ENCODE peak calls at places on chromosomes 5 and 9, in seven cellular contexts. One of them, this sample, is unnamed.

GRCh38 chr5:10596886-10597451 is 33.1 kb downstream of the ANKRD33B start:
- DNase-seq in left kidney: no peak
- DNase-seq in activated CD4-positive, alpha-beta T cell treated with anti-CD3 and anti-CD28 coated beads, Interleukin-2, amount 50 U/mL, for 48 hours: no peak
- DNase-seq in hippocampal formation: no peak
- DNase-seq in mucosa of descending colon: no peak
- DNase-seq in stimulated activated CD8-positive, alpha-beta memory T cell treated with anti-CD3 and anti-CD28 coated beads, Interleukin-7, amount 100 ng/mL, for 24 hours: no peak
- DNase-seq in T follicular helper cell: no peak
- DNase-seq in this sample: no peak

GRCh38 chr5:61619777-61620518 is 287.9 kb downstream of the ZSWIM6 start:
- DNase-seq in left kidney: no peak
- DNase-seq in activated CD4-positive, alpha-beta T cell treated with anti-CD3 and anti-CD28 coated beads, Interleukin-2, amount 50 U/mL, for 48 hours: no peak
- DNase-seq in hippocampal formation: no peak
- DNase-seq in mucosa of descending colon: no peak
- DNase-seq in stimulated activated CD8-positive, alpha-beta memory T cell treated with anti-CD3 and anti-CD28 coated beads, Interleukin-7, amount 100 ng/mL, for 24 hours: no peak
- DNase-seq in T follicular helper cell: no peak
- DNase-seq in this sample: peak

GRCh38 chr9:102354041-102354440 is 615.6 kb upstream of the GRIN3A start:
- DNase-seq in left kidney: no peak
- DNase-seq in activated CD4-positive, alpha-beta T cell treated with anti-CD3 and anti-CD28 coated beads, Interleukin-2, amount 50 U/mL, for 48 hours: no peak
- DNase-seq in hippocampal formation: no peak
- DNase-seq in mucosa of descending colon: no peak
- DNase-seq in stimulated activated CD8-positive, alpha-beta memory T cell treated with anti-CD3 and anti-CD28 coated beads, Interleukin-7, amount 100 ng/mL, for 24 hours: no peak
- DNase-seq in T follicular helper cell: no peak
- DNase-seq in this sample: no peak

GRCh38 chr5:77906806-77907205 is 130.7 kb upstream of the TBCA start:
- DNase-seq in left kidney: no peak
- DNase-seq in activated CD4-positive, alpha-beta T cell treated with anti-CD3 and anti-CD28 coated beads, Interleukin-2, amount 50 U/mL, for 48 hours: no peak
- DNase-seq in hippocampal formation: no peak
- DNase-seq in mucosa of descending colon: no peak
- DNase-seq in stimulated activated CD8-positive, alpha-beta memory T cell treated with anti-CD3 and anti-CD28 coated beads, Interleukin-7, amount 100 ng/mL, for 24 hours: no peak
- DNase-seq in T follicular helper cell: no peak
- DNase-seq in this sample: no peak

GRCh38 chr5:126138475-126139005 is 284.7 kb upstream of the GRAMD2B start:
- DNase-seq in left kidney: peak
- DNase-seq in activated CD4-positive, alpha-beta T cell treated with anti-CD3 and anti-CD28 coated beads, Interleukin-2, amount 50 U/mL, for 48 hours: no peak
- DNase-seq in hippocampal formation: no peak
- DNase-seq in mucosa of descending colon: no peak
- DNase-seq in stimulated activated CD8-positive, alpha-beta memory T cell treated with anti-CD3 and anti-CD28 coated beads, Interleukin-7, amount 100 ng/mL, for 24 hours: no peak
- DNase-seq in T follicular helper cell: no peak
- DNase-seq in this sample: no peak

GRCh38 chr9:93952784-93953491 is 2.2 kb downstream of the BARX1 start:
- DNase-seq in left kidney: peak
- DNase-seq in activated CD4-positive, alpha-beta T cell treated with anti-CD3 and anti-CD28 coated beads, Interleukin-2, amount 50 U/mL, for 48 hours: no peak
- DNase-seq in hippocampal formation: no peak
- DNase-seq in mucosa of descending colon: no peak
- DNase-seq in stimulated activated CD8-positive, alpha-beta memory T cell treated with anti-CD3 and anti-CD28 coated beads, Interleukin-7, amount 100 ng/mL, for 24 hours: no peak
- DNase-seq in T follicular helper cell: no peak
- DNase-seq in this sample: no peak

GRCh38 chr5:170254056-170254455 is 21.3 kb downstream of the C5orf58 start:
- DNase-seq in left kidney: no peak
- DNase-seq in activated CD4-positive, alpha-beta T cell treated with anti-CD3 and anti-CD28 coated beads, Interleukin-2, amount 50 U/mL, for 48 hours: peak
- DNase-seq in hippocampal formation: no peak
- DNase-seq in mucosa of descending colon: peak
- DNase-seq in stimulated activated CD8-positive, alpha-beta memory T cell treated with anti-CD3 and anti-CD28 coated beads, Interleukin-7, amount 100 ng/mL, for 24 hours: no peak
- DNase-seq in T follicular helper cell: peak
- DNase-seq in this sample: no peak

GRCh38 chr5:128081111-128081865 is 2.3 kb upstream of the SLC12A2 start:
- DNase-seq in left kidney: peak
- DNase-seq in activated CD4-positive, alpha-beta T cell treated with anti-CD3 and anti-CD28 coated beads, Interleukin-2, amount 50 U/mL, for 48 hours: no peak
- DNase-seq in hippocampal formation: no peak
- DNase-seq in mucosa of descending colon: no peak
- DNase-seq in stimulated activated CD8-positive, alpha-beta memory T cell treated with anti-CD3 and anti-CD28 coated beads, Interleukin-7, amount 100 ng/mL, for 24 hours: no peak
- DNase-seq in T follicular helper cell: no peak
- DNase-seq in this sample: no peak

GRCh38 chr5:80656425-80656824 is 1.6 kb upstream of the DHFR start:
- DNase-seq in left kidney: no peak
- DNase-seq in activated CD4-positive, alpha-beta T cell treated with anti-CD3 and anti-CD28 coated beads, Interleukin-2, amount 50 U/mL, for 48 hours: no peak
- DNase-seq in hippocampal formation: no peak
- DNase-seq in mucosa of descending colon: no peak
- DNase-seq in stimulated activated CD8-positive, alpha-beta memory T cell treated with anti-CD3 and anti-CD28 coated beads, Interleukin-7, amount 100 ng/mL, for 24 hours: no peak
- DNase-seq in T follicular helper cell: no peak
- DNase-seq in this sample: no peak

GRCh38 chr9:137042751-137043727 is 2.9 kb downstream of the NPDC1 start:
- DNase-seq in left kidney: no peak
- DNase-seq in activated CD4-positive, alpha-beta T cell treated with anti-CD3 and anti-CD28 coated beads, Interleukin-2, amount 50 U/mL, for 48 hours: no peak
- DNase-seq in hippocampal formation: no peak
- DNase-seq in mucosa of descending colon: no peak
- DNase-seq in stimulated activated CD8-positive, alpha-beta memory T cell treated with anti-CD3 and anti-CD28 coated beads, Interleukin-7, amount 100 ng/mL, for 24 hours: no peak
- DNase-seq in T follicular helper cell: no peak
- DNase-seq in this sample: no peak

GRCh38 chr5:56490971-56491468 is 257.9 kb upstream of the ANKRD55 start:
- DNase-seq in left kidney: peak
- DNase-seq in activated CD4-positive, alpha-beta T cell treated with anti-CD3 and anti-CD28 coated beads, Interleukin-2, amount 50 U/mL, for 48 hours: peak
- DNase-seq in hippocampal formation: no peak
- DNase-seq in mucosa of descending colon: no peak
- DNase-seq in stimulated activated CD8-positive, alpha-beta memory T cell treated with anti-CD3 and anti-CD28 coated beads, Interleukin-7, amount 100 ng/mL, for 24 hours: no peak
- DNase-seq in T follicular helper cell: no peak
- DNase-seq in this sample: no peak

GRCh38 chr9:120319452-120319851 is 260.5 kb downstream of the CDK5RAP2 start:
- DNase-seq in left kidney: no peak
- DNase-seq in activated CD4-positive, alpha-beta T cell treated with anti-CD3 and anti-CD28 coated beads, Interleukin-2, amount 50 U/mL, for 48 hours: no peak
- DNase-seq in hippocampal formation: no peak
- DNase-seq in mucosa of descending colon: no peak
- DNase-seq in stimulated activated CD8-positive, alpha-beta memory T cell treated with anti-CD3 and anti-CD28 coated beads, Interleukin-7, amount 100 ng/mL, for 24 hours: no peak
- DNase-seq in T follicular helper cell: no peak
- DNase-seq in this sample: no peak

GRCh38 chr9:77454668-77455067 is 193.5 kb downstream of the GNA14 start:
- DNase-seq in left kidney: no peak
- DNase-seq in activated CD4-positive, alpha-beta T cell treated with anti-CD3 and anti-CD28 coated beads, Interleukin-2, amount 50 U/mL, for 48 hours: no peak
- DNase-seq in hippocampal formation: no peak
- DNase-seq in mucosa of descending colon: no peak
- DNase-seq in stimulated activated CD8-positive, alpha-beta memory T cell treated with anti-CD3 and anti-CD28 coated beads, Interleukin-7, amount 100 ng/mL, for 24 hours: no peak
- DNase-seq in T follicular helper cell: no peak
- DNase-seq in this sample: no peak

GRCh38 chr5:14299666-14300065 is 156.5 kb downstream of the TRIO start:
- DNase-seq in left kidney: no peak
- DNase-seq in activated CD4-positive, alpha-beta T cell treated with anti-CD3 and anti-CD28 coated beads, Interleukin-2, amount 50 U/mL, for 48 hours: no peak
- DNase-seq in hippocampal formation: no peak
- DNase-seq in mucosa of descending colon: no peak
- DNase-seq in stimulated activated CD8-positive, alpha-beta memory T cell treated with anti-CD3 and anti-CD28 coated beads, Interleukin-7, amount 100 ng/mL, for 24 hours: no peak
- DNase-seq in T follicular helper cell: no peak
- DNase-seq in this sample: no peak

This sample was measured in putamen.